ENCODE peak calls at places on chromosome 4, in eight cellular contexts. One of them, this sample, is unnamed.

GRCh38 chr4:87014284-87014782 is 79.5 kb downstream of the AFF1 start:
- DNase-seq in A549: no peak
- DNase-seq in K562: no peak
- DNase-seq in GM23338: no peak
- DNase-seq in Panc1: no peak
- DNase-seq in HepG2: no peak
- DNase-seq in SK-N-SH: no peak
- DNase-seq in HCT116: no peak
- DNase-seq in this sample: no peak

GRCh38 chr4:85658766-85659439 is 184.0 kb downstream of the ARHGAP24 start:
- DNase-seq in A549: no peak
- DNase-seq in HCT116: no peak
- DNase-seq in GM23338: peak; percentile 23
- DNase-seq in HepG2: no peak
- DNase-seq in K562: no peak
- DNase-seq in Panc1: no peak
- DNase-seq in SK-N-SH: no peak
- DNase-seq in this sample: peak; percentile 13

GRCh38 chr4:2286904-2287593 is 25.1 kb upstream of the MXD4 start:
- DNase-seq in SK-N-SH: no peak
- DNase-seq in K562: no peak
- DNase-seq in HepG2: no peak
- DNase-seq in GM23338: no peak
- DNase-seq in Panc1: no peak
- DNase-seq in HCT116: no peak
- DNase-seq in A549: no peak
- DNase-seq in this sample: no peak

GRCh38 chr4:136581119-136581518 is 951.2 kb downstream of the PCDH18 start:
- DNase-seq in SK-N-SH: no peak
- DNase-seq in A549: no peak
- DNase-seq in HepG2: no peak
- DNase-seq in Panc1: no peak
- DNase-seq in HCT116: no peak
- DNase-seq in GM23338: no peak
- DNase-seq in K562: no peak
- DNase-seq in this sample: no peak

GRCh38 chr4:164307262-164307661 is 446.7 kb upstream of the SMIM31 start:
- DNase-seq in HepG2: no peak
- DNase-seq in HCT116: no peak
- DNase-seq in K562: no peak
- DNase-seq in SK-N-SH: no peak
- DNase-seq in GM23338: peak; percentile 3
- DNase-seq in A549: no peak
- DNase-seq in Panc1: no peak
- DNase-seq in this sample: no peak

GRCh38 chr4:6252051-6252450 is 17.6 kb upstream of the WFS1 start:
- DNase-seq in K562: no peak
- DNase-seq in HepG2: no peak
- DNase-seq in Panc1: no peak
- DNase-seq in SK-N-SH: no peak
- DNase-seq in GM23338: no peak
- DNase-seq in A549: no peak
- DNase-seq in HCT116: no peak
- DNase-seq in this sample: no peak

GRCh38 chr4:4857809-4858508 is 1.5 kb upstream of the MSX1 start:
- DNase-seq in SK-N-SH: peak; percentile 50
- DNase-seq in HepG2: no peak
- DNase-seq in K562: no peak
- DNase-seq in HCT116: no peak
- DNase-seq in Panc1: no peak
- DNase-seq in GM23338: peak; percentile 51
- DNase-seq in A549: no peak
- DNase-seq in this sample: no peak

GRCh38 chr4:96162631-96163030 is 322.7 kb downstream of the PDHA2 start:
- DNase-seq in K562: no peak
- DNase-seq in SK-N-SH: no peak
- DNase-seq in HCT116: no peak
- DNase-seq in A549: no peak
- DNase-seq in GM23338: peak; percentile 11
- DNase-seq in HepG2: no peak
- DNase-seq in Panc1: no peak
- DNase-seq in this sample: no peak

GRCh38 chr4:115360441-115360840 is 247.0 kb upstream of the NDST4 start:
- DNase-seq in Panc1: no peak
- DNase-seq in GM23338: no peak
- DNase-seq in HCT116: no peak
- DNase-seq in HepG2: no peak
- DNase-seq in K562: no peak
- DNase-seq in A549: no peak
- DNase-seq in SK-N-SH: no peak
- DNase-seq in this sample: no peak

GRCh38 chr4:13821522-13821921 is 194.0 kb upstream of the BOD1L1 start:
- DNase-seq in A549: peak; percentile 5
- DNase-seq in GM23338: peak; percentile 67
- DNase-seq in HepG2: no peak
- DNase-seq in SK-N-SH: no peak
- DNase-seq in Panc1: no peak
- DNase-seq in K562: no peak
- DNase-seq in HCT116: no peak
- DNase-seq in this sample: no peak

GRCh38 chr4:83071116-83071515 is 36.1 kb downstream of the COPS4 start:
- DNase-seq in HepG2: no peak
- DNase-seq in SK-N-SH: no peak
- DNase-seq in GM23338: no peak
- DNase-seq in A549: no peak
- DNase-seq in HCT116: no peak
- DNase-seq in Panc1: no peak
- DNase-seq in K562: no peak
- DNase-seq in this sample: no peak

GRCh38 chr4:83771113-83771705 is 235.3 kb downstream of the GPAT3 start:
- DNase-seq in SK-N-SH: peak; percentile 6
- DNase-seq in Panc1: peak; percentile 18
- DNase-seq in A549: peak; percentile 59
- DNase-seq in GM23338: peak; percentile 82
- DNase-seq in HCT116: peak; percentile 51
- DNase-seq in HepG2: peak; percentile 21
- DNase-seq in K562: peak; percentile 28
- DNase-seq in this sample: peak; percentile 30

GRCh38 chr4:24824720-24825119 is 29.3 kb downstream of the SOD3 start:
- DNase-seq in GM23338: no peak
- DNase-seq in HepG2: no peak
- DNase-seq in HCT116: no peak
- DNase-seq in K562: no peak
- DNase-seq in Panc1: no peak
- DNase-seq in A549: no peak
- DNase-seq in SK-N-SH: no peak
- DNase-seq in this sample: no peak

GRCh38 chr4:19026281-19026680 is 1004.7 kb upstream of the LCORL start:
- DNase-seq in HCT116: no peak
- DNase-seq in HepG2: no peak
- DNase-seq in SK-N-SH: no peak
- DNase-seq in A549: no peak
- DNase-seq in Panc1: no peak
- DNase-seq in GM23338: no peak
- DNase-seq in K562: no peak
- DNase-seq in this sample: no peak
- H3K4me3 ChIP-seq in HCT116: no peak overlapping the region
- H3K4me3 ChIP-seq in HepG2: no peak overlapping the region
- H3K4me3 ChIP-seq in SK-N-SH: no peak overlapping the region
- H3K4me3 ChIP-seq in A549: no peak overlapping the region
- H3K4me3 ChIP-seq in Panc1: no peak overlapping the region
- H3K4me3 ChIP-seq in GM23338: no peak overlapping the region
- H3K4me3 ChIP-seq in K562: no peak overlapping the region
- H3K4me3 ChIP-seq in this sample: no peak overlapping the region

DNA sequence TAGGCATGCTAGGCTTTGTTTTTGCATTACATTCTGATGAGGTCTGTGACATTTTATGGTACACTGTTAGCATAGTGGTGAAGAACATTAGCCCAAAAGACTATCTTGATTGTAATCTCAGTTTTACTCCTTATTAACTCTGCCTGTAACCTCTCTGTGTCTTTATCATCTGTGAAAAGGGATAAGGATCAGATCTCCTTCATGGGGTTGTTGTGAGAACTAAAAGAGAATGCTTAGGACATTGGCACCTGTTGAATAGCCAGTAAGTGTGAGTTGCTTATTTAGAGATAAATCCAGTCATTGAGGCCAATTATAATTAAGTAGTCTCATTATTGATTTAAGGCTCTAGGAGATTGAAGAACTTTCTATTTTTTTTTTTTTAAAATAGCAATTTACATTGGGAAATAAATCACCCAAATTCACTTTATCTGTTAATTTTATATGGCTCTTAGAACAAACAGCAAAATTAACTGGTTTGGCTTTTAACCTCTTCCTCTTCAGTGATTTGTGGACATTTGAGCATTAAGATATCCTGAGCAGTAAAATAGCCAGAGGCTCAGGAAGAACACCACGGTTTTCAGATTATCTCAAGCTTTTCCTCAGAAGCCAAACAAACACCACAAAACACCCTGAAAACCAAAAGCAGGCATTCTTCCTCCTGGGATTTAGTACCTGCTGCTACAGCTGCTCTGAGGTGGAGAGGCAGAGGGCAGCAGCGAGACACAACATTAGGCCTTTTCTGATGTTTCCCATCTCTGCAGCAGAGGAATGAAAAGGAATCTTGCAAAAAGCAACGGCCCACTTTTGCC is 192.9 kb downstream of the ARHGAP10 start:
- DNase-seq in Panc1: no peak
- DNase-seq in SK-N-SH: peak; percentile 66
- DNase-seq in GM23338: peak; percentile 80
- DNase-seq in HepG2: peak; percentile 5
- DNase-seq in A549: peak; percentile 30
- DNase-seq in K562: no peak
- DNase-seq in HCT116: no peak
- DNase-seq in this sample: peak; percentile 12
- TF ChIP-seq REST in Panc1: no peak
- TF ChIP-seq REST in SK-N-SH: no peak
- TF ChIP-seq REST in GM23338: no peak
- TF ChIP-seq REST in HepG2: no peak
- TF ChIP-seq REST in A549: no peak
- TF ChIP-seq REST in K562: no peak
- TF ChIP-seq REST in HCT116: no peak
- TF ChIP-seq REST in this sample: no peak

DNA sequence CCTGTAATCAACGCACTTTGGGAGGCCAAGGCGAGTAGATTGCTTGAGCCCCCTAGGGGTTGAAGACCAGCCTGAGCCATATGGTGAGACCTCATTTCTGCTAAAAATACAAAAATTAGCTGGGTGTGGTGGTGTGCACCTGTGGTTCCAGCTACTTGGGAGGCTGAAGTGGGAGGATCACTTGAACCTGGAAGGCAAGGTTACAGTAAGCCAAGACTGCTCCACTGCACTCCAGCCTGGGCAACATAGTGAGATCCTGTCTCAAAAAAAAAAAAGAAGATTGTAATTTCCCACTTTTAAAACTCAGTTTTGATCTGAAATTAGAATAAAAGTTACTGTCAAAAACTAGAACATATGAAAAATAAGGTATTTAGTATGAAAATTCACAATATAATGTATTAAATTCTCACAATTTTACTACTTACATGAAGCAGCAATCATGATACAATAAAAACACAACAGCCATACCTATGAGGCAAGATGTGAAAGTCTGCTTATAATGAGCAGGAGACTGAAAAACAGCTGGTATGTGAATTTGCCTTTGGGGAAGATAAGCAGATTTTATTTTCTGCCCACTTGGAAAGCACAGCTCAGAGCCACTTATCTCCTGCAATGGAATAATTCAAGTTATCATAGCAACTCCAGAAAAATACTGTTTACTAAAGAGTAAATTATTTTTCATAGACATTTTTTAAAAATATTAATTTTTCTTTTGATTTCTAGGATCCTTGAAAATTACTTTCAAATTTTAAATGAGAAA is 50.6 kb downstream of the ZGRF1 start:
- DNase-seq in Panc1: no peak
- DNase-seq in SK-N-SH: peak; percentile 32
- DNase-seq in HepG2: no peak
- DNase-seq in A549: no peak
- DNase-seq in GM23338: peak; percentile 27
- DNase-seq in HCT116: no peak
- DNase-seq in K562: no peak
- DNase-seq in this sample: no peak
- H3K4me3 ChIP-seq in Panc1: no peak overlapping the region
- H3K4me3 ChIP-seq in SK-N-SH: no peak overlapping the region
- H3K4me3 ChIP-seq in HepG2: no peak overlapping the region
- H3K4me3 ChIP-seq in A549: no peak overlapping the region
- H3K4me3 ChIP-seq in GM23338: no peak overlapping the region
- H3K4me3 ChIP-seq in HCT116: no peak overlapping the region
- H3K4me3 ChIP-seq in K562: no peak overlapping the region
- H3K4me3 ChIP-seq in this sample: no peak overlapping the region

GRCh38 chr4:123547818-123548200 is 151.2 kb downstream of the SPRY1 start:
- DNase-seq in A549: no peak
- DNase-seq in HepG2: no peak
- DNase-seq in K562: no peak
- DNase-seq in Panc1: no peak
- DNase-seq in HCT116: no peak
- DNase-seq in SK-N-SH: no peak
- DNase-seq in GM23338: no peak
- DNase-seq in this sample: no peak

GRCh38 chr4:123546661-123547060 is 150.1 kb downstream of the SPRY1 start:
- DNase-seq in HCT116: no peak
- DNase-seq in Panc1: no peak
- DNase-seq in SK-N-SH: no peak
- DNase-seq in K562: no peak
- DNase-seq in GM23338: peak; percentile 17
- DNase-seq in HepG2: peak; percentile 48
- DNase-seq in A549: no peak
- DNase-seq in this sample: no peak

GRCh38 chr4:123546123-123546654 is 149.6 kb downstream of the SPRY1 start:
- DNase-seq in HCT116: no peak
- DNase-seq in SK-N-SH: peak; percentile 25
- DNase-seq in GM23338: no peak
- DNase-seq in HepG2: peak; percentile 68
- DNase-seq in Panc1: no peak
- DNase-seq in A549: no peak
- DNase-seq in K562: no peak
- DNase-seq in this sample: no peak

GRCh38 chr4:123545569-123546122 is 149.1 kb downstream of the SPRY1 start:
- DNase-seq in A549: no peak
- DNase-seq in HepG2: peak; percentile 43
- DNase-seq in SK-N-SH: no peak
- DNase-seq in HCT116: no peak
- DNase-seq in K562: no peak
- DNase-seq in Panc1: no peak
- DNase-seq in GM23338: peak; percentile 11
- DNase-seq in this sample: no peak

DNA sequence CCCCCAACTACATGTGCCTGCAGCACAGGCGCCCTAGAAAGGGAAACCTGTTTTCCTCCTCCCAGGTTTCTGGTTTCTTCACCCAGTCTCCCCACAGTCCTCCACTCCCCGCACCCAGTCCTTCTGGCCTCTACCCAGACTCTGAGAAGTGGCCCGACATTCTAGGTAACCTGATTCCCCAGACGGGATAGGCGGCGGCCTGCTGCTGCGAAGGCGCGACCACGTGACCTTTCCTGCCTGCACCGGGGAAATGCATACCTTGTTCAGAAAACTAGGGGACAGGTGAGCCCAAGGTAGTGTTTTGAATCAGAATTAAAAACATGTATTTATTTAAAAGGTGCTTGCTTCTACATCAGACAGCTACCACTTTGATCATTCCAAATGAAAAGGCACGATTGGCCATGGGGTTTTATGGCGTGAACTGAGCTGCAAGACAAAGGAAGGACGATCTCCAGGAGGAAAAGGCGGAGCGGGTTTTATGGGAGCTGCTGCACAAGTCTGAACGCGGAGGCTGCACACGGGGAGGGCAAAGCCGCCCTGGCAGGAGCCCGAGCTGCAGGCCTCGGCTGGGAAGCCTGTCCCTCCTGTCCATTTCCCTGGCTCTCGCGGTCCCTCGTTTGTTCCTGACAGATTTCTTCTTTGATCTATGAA is 150.7 kb downstream of the SPRY1 start:
- DNase-seq in GM23338: peak; percentile 94
- DNase-seq in HepG2: no peak
- DNase-seq in Panc1: no peak
- DNase-seq in A549: no peak
- DNase-seq in K562: no peak
- DNase-seq in SK-N-SH: no peak
- DNase-seq in HCT116: no peak
- DNase-seq in this sample: no peak
- TF ChIP-seq REST in GM23338: no peak
- TF ChIP-seq REST in HepG2: no peak
- TF ChIP-seq REST in Panc1: no peak
- TF ChIP-seq REST in A549: no peak
- TF ChIP-seq REST in K562: no peak
- TF ChIP-seq REST in SK-N-SH: no peak
- TF ChIP-seq REST in HCT116: no peak
- TF ChIP-seq REST in this sample: no peak

This sample was measured in HL-60.